ENCODE peak calls at places on chromosomes 5 and 9, in six cellular contexts. One of them, this sample, is unnamed.
A peak's percentile ranks its signal among the peaks of the same experiment; 100 is the strongest.

GRCh38 chr9:137382728-137383452 is 40.1 kb downstream of the EXD3 start:
- DNase-seq in testis: no peak
- DNase-seq in HCT116: no peak
- DNase-seq in PC-3: no peak
- DNase-seq in CD4-positive, alpha-beta memory T cell: no peak
- DNase-seq in MM.1S: no peak
- DNase-seq in this sample: peak; percentile 71

GRCh38 chr9:123027517-123027916 is 6.0 kb upstream of the GPR21 start:
- DNase-seq in MM.1S: no peak
- DNase-seq in PC-3: no peak
- DNase-seq in testis: no peak
- DNase-seq in HCT116: no peak
- DNase-seq in CD4-positive, alpha-beta memory T cell: no peak
- DNase-seq in this sample: no peak

GRCh38 chr9:114902773-114903589 is 27.4 kb downstream of the TNFSF8 start:
- DNase-seq in CD4-positive, alpha-beta memory T cell: peak; percentile 79
- DNase-seq in HCT116: no peak
- DNase-seq in testis: no peak
- DNase-seq in MM.1S: peak; percentile 82
- DNase-seq in PC-3: peak; percentile 39
- DNase-seq in this sample: no peak

GRCh38 chr5:11511878-11512277 is 392.4 kb downstream of the CTNND2 start:
- DNase-seq in MM.1S: no peak
- DNase-seq in CD4-positive, alpha-beta memory T cell: no peak
- DNase-seq in HCT116: no peak
- DNase-seq in testis: no peak
- DNase-seq in PC-3: no peak
- DNase-seq in this sample: no peak

GRCh38 chr5:169695025-169695625 is 58.0 kb downstream of the DOCK2 start:
- DNase-seq in CD4-positive, alpha-beta memory T cell: no peak
- DNase-seq in MM.1S: no peak
- DNase-seq in testis: no peak
- DNase-seq in PC-3: peak; percentile 28
- DNase-seq in HCT116: no peak
- DNase-seq in this sample: no peak

GRCh38 chr9:123679330-123679987 is 250.5 kb downstream of the DENND1A start:
- DNase-seq in CD4-positive, alpha-beta memory T cell: peak; percentile 4
- DNase-seq in MM.1S: peak; percentile 96
- DNase-seq in PC-3: no peak
- DNase-seq in testis: no peak
- DNase-seq in HCT116: no peak
- DNase-seq in this sample: no peak

GRCh38 chr5:178499352-178499751 is 90.8 kb downstream of the COL23A1 start:
- DNase-seq in MM.1S: no peak
- DNase-seq in CD4-positive, alpha-beta memory T cell: no peak
- DNase-seq in PC-3: no peak
- DNase-seq in testis: no peak
- DNase-seq in HCT116: no peak
- DNase-seq in this sample: no peak

GRCh38 chr9:70392189-70392588 is 22.3 kb downstream of the KLF9 start:
- DNase-seq in HCT116: no peak
- DNase-seq in testis: no peak
- DNase-seq in CD4-positive, alpha-beta memory T cell: no peak
- DNase-seq in MM.1S: no peak
- DNase-seq in PC-3: peak; percentile 13
- DNase-seq in this sample: no peak

GRCh38 chr9:111805841-111806241 is 11.1 kb upstream of the SHOC1 start:
- DNase-seq in PC-3: peak; percentile 88
- DNase-seq in MM.1S: no peak
- DNase-seq in HCT116: peak; percentile 10
- DNase-seq in CD4-positive, alpha-beta memory T cell: no peak
- DNase-seq in testis: no peak
- DNase-seq in this sample: no peak

GRCh38 chr5:83911367-83911919 is 190.8 kb upstream of the HAPLN1 start:
- DNase-seq in HCT116: no peak
- DNase-seq in CD4-positive, alpha-beta memory T cell: no peak
- DNase-seq in MM.1S: no peak
- DNase-seq in PC-3: no peak
- DNase-seq in testis: no peak
- DNase-seq in this sample: no peak

GRCh38 chr9:80648336-80648735 is 1041.0 kb downstream of the TLE1 start:
- DNase-seq in testis: no peak
- DNase-seq in MM.1S: no peak
- DNase-seq in CD4-positive, alpha-beta memory T cell: no peak
- DNase-seq in HCT116: no peak
- DNase-seq in PC-3: peak; percentile 25
- DNase-seq in this sample: no peak

GRCh38 chr5:172608773-172609172 is 32.3 kb upstream of the NEURL1B start:
- DNase-seq in MM.1S: no peak
- DNase-seq in testis: no peak
- DNase-seq in PC-3: no peak
- DNase-seq in HCT116: no peak
- DNase-seq in CD4-positive, alpha-beta memory T cell: no peak
- DNase-seq in this sample: no peak

GRCh38 chr5:176819476-176819875 is 9.1 kb downstream of the UNC5A start:
- DNase-seq in MM.1S: no peak
- DNase-seq in PC-3: no peak
- DNase-seq in testis: no peak
- DNase-seq in CD4-positive, alpha-beta memory T cell: no peak
- DNase-seq in HCT116: no peak
- DNase-seq in this sample: no peak

GRCh38 chr5:153613143-153613542 is 122.7 kb downstream of the GRIA1 start:
- DNase-seq in PC-3: peak; percentile 54
- DNase-seq in HCT116: no peak
- DNase-seq in CD4-positive, alpha-beta memory T cell: no peak
- DNase-seq in testis: no peak
- DNase-seq in MM.1S: no peak
- DNase-seq in this sample: no peak

GRCh38 chr5:178186417-178186816 is 754 bp downstream of the GMCL2 start:
- DNase-seq in HCT116: no peak
- DNase-seq in MM.1S: no peak
- DNase-seq in testis: no peak
- DNase-seq in CD4-positive, alpha-beta memory T cell: no peak
- DNase-seq in PC-3: peak; percentile 76
- DNase-seq in this sample: no peak

GRCh38 chr5:158139161-158139560 is 280.2 kb upstream of the CLINT1 start:
- DNase-seq in testis: no peak
- DNase-seq in HCT116: no peak
- DNase-seq in PC-3: peak; percentile 67
- DNase-seq in CD4-positive, alpha-beta memory T cell: no peak
- DNase-seq in MM.1S: no peak
- DNase-seq in this sample: no peak

GRCh38 chr5:120512068-120512467 is 48.0 kb downstream of the PRR16 start:
- DNase-seq in testis: no peak
- DNase-seq in PC-3: no peak
- DNase-seq in HCT116: no peak
- DNase-seq in MM.1S: no peak
- DNase-seq in CD4-positive, alpha-beta memory T cell: no peak
- DNase-seq in this sample: no peak

GRCh38 chr5:120507826-120508463 is 43.8 kb downstream of the PRR16 start:
- DNase-seq in PC-3: no peak
- DNase-seq in MM.1S: no peak
- DNase-seq in CD4-positive, alpha-beta memory T cell: no peak
- DNase-seq in testis: no peak
- DNase-seq in HCT116: no peak
- DNase-seq in this sample: no peak

GRCh38 chr5:120510994-120511686 is 47.0 kb downstream of the PRR16 start:
- DNase-seq in MM.1S: no peak
- DNase-seq in PC-3: no peak
- DNase-seq in CD4-positive, alpha-beta memory T cell: no peak
- DNase-seq in testis: no peak
- DNase-seq in HCT116: no peak
- DNase-seq in this sample: no peak

GRCh38 chr5:120509056-120509455 is 45.0 kb downstream of the PRR16 start:
- DNase-seq in PC-3: no peak
- DNase-seq in CD4-positive, alpha-beta memory T cell: no peak
- DNase-seq in MM.1S: no peak
- DNase-seq in HCT116: no peak
- DNase-seq in testis: no peak
- DNase-seq in this sample: no peak

DNA sequence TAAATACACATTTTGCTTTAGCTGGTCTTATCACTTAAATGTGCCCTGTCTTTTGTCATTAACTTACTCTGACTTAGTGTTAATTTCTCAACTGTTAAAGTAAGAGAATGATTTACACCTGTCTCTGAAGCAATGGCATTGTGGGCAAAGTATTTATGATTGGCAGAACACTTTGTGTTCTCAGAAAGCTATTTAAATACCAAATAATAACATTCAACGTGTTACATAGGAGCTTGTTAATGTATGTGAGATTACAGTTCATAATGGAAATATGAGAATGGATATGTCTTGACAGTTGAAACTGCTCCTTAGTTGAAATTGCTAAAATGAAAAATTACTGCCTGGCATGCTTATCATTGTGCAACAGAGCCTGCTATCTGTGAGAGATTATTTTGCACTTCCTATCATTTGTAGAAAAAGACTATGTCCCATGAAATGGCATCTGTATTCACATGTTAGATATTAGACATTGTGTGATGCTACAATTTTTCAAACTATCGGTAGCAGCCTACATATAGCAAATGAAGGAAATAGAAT is 46.1 kb downstream of the PRR16 start:
- DNase-seq in CD4-positive, alpha-beta memory T cell: no peak
- DNase-seq in PC-3: no peak
- DNase-seq in HCT116: no peak
- DNase-seq in testis: no peak
- DNase-seq in MM.1S: no peak
- DNase-seq in this sample: no peak
- H3K27ac ChIP-seq in CD4-positive, alpha-beta memory T cell: no peak overlapping the region
- H3K27ac ChIP-seq in PC-3: no peak overlapping the region
- H3K27ac ChIP-seq in HCT116: no peak overlapping the region
- H3K27ac ChIP-seq in testis: no peak overlapping the region
- H3K27ac ChIP-seq in MM.1S: no peak overlapping the region
- H3K27ac ChIP-seq in this sample: no peak overlapping the region

DNA sequence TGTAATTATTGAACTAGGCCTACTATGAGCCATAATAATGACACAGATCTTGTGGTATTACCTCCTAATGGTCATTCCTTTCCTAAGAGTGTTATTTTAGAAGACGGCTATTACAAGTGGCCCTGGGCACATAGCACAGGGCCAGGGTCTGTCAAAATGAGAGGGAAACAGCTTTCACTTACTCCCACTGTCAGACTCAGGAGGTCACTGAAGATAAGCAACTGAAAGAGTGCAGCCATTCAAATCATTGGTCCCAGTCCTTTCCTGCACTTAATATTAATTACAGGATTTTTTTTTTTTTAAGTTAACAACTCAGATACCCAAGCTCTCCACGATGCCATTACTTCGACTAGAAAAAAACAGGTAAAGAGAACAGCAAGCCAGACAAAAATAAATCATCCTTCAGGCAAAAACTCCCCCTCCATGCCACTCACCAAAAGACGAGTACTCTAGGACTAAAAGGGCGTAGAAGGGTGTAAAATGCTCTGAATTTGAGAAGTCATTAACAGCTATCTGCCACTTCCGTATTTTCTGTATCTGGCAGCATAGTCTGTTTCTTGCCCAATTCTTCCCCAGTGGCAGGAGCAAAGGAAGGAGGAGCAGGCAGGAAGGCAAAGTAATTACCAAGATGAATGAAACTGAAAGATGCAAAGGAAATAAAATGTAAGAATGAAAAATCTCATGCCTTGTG is 87.4 kb downstream of the ZNF608 start:
- DNase-seq in MM.1S: no peak
- DNase-seq in PC-3: no peak
- DNase-seq in testis: no peak
- DNase-seq in HCT116: no peak
- DNase-seq in CD4-positive, alpha-beta memory T cell: no peak
- DNase-seq in this sample: no peak
- H3K4me1 ChIP-seq in MM.1S: no peaks in the 10 kb centered on the region
- H3K4me1 ChIP-seq in PC-3: peaks cover 45% of the 10 kb centered on the region
- H3K4me1 ChIP-seq in testis: peaks cover 33% of the 10 kb centered on the region
- H3K4me1 ChIP-seq in HCT116: peaks cover 84% of the 10 kb centered on the region
- H3K4me1 ChIP-seq in CD4-positive, alpha-beta memory T cell: no peaks in the 10 kb centered on the region
- H3K4me1 ChIP-seq in this sample: no peaks in the 10 kb centered on the region

GRCh38 chr5:181170996-181171395 is 23.6 kb downstream of the OR2V2 start:
- DNase-seq in PC-3: no peak
- DNase-seq in testis: no peak
- DNase-seq in CD4-positive, alpha-beta memory T cell: no peak
- DNase-seq in HCT116: no peak
- DNase-seq in MM.1S: no peak
- DNase-seq in this sample: no peak
- H3K27me3 ChIP-seq in PC-3: no peaks in the 10 kb centered on the region
- H3K27me3 ChIP-seq in testis: no peaks in the 10 kb centered on the region
- H3K27me3 ChIP-seq in CD4-positive, alpha-beta memory T cell: peaks cover 59% of the 10 kb centered on the region
- H3K27me3 ChIP-seq in HCT116: no peaks in the 10 kb centered on the region
- H3K27me3 ChIP-seq in MM.1S: peaks cover 38% of the 10 kb centered on the region
- H3K27me3 ChIP-seq in this sample: no peaks in the 10 kb centered on the region

GRCh38 chr5:141609044-141609443 is 9.8 kb downstream of the DIAPH1 start:
- DNase-seq in PC-3: no peak
- DNase-seq in testis: no peak
- DNase-seq in MM.1S: no peak
- DNase-seq in CD4-positive, alpha-beta memory T cell: no peak
- DNase-seq in HCT116: no peak
- DNase-seq in this sample: no peak
- H3K27ac ChIP-seq in PC-3: no peak overlapping the region
- H3K27ac ChIP-seq in testis: no peak overlapping the region
- H3K27ac ChIP-seq in MM.1S: no peak overlapping the region
- H3K27ac ChIP-seq in CD4-positive, alpha-beta memory T cell: peak overlapping the region; percentile 72
- H3K27ac ChIP-seq in HCT116: no peak overlapping the region
- H3K27ac ChIP-seq in this sample: no peak overlapping the region

GRCh38 chr9:134434896-134435506 is 108.7 kb downstream of the RXRA start:
- DNase-seq in testis: peak; percentile 97
- DNase-seq in PC-3: peak; percentile 59
- DNase-seq in CD4-positive, alpha-beta memory T cell: no peak
- DNase-seq in MM.1S: no peak
- DNase-seq in HCT116: no peak
- DNase-seq in this sample: peak; percentile 98
- H3K4me1 ChIP-seq in testis: peaks cover 58% of the 10 kb centered on the region
- H3K4me1 ChIP-seq in PC-3: no peaks in the 10 kb centered on the region
- H3K4me1 ChIP-seq in CD4-positive, alpha-beta memory T cell: no peaks in the 10 kb centered on the region
- H3K4me1 ChIP-seq in MM.1S: no peaks in the 10 kb centered on the region
- H3K4me1 ChIP-seq in HCT116: peaks cover 6% of the 10 kb centered on the region
- H3K4me1 ChIP-seq in this sample: no peaks in the 10 kb centered on the region

GRCh38 chr9:93955356-93956182 is 414 bp upstream of the BARX1 start:
- DNase-seq in testis: no peak
- DNase-seq in PC-3: no peak
- DNase-seq in CD4-positive, alpha-beta memory T cell: peak; percentile 41
- DNase-seq in HCT116: no peak
- DNase-seq in MM.1S: no peak
- DNase-seq in this sample: peak; percentile 78

GRCh38 chr9:93958121-93958874 is 3.1 kb upstream of the BARX1 start:
- DNase-seq in HCT116: no peak
- DNase-seq in MM.1S: no peak
- DNase-seq in testis: no peak
- DNase-seq in PC-3: no peak
- DNase-seq in CD4-positive, alpha-beta memory T cell: no peak
- DNase-seq in this sample: peak; percentile 74

GRCh38 chr9:93953492-93954435 is 1.4 kb downstream of the BARX1 start:
- DNase-seq in HCT116: no peak
- DNase-seq in CD4-positive, alpha-beta memory T cell: no peak
- DNase-seq in PC-3: no peak
- DNase-seq in testis: no peak
- DNase-seq in MM.1S: no peak
- DNase-seq in this sample: peak; percentile 72

GRCh38 chr9:93954436-93955355 is at the start of gene BARX1:
- DNase-seq in MM.1S: no peak
- DNase-seq in testis: no peak
- DNase-seq in CD4-positive, alpha-beta memory T cell: no peak
- DNase-seq in HCT116: no peak
- DNase-seq in PC-3: no peak
- DNase-seq in this sample: no peak

GRCh38 chr9:93956183-93956784 is 1.1 kb upstream of the BARX1 start:
- DNase-seq in HCT116: no peak
- DNase-seq in PC-3: no peak
- DNase-seq in testis: no peak
- DNase-seq in CD4-positive, alpha-beta memory T cell: no peak
- DNase-seq in MM.1S: no peak
- DNase-seq in this sample: no peak
- H3K27me3 ChIP-seq in HCT116: no peaks in the 10 kb centered on the region
- H3K27me3 ChIP-seq in PC-3: peaks cover 11% of the 10 kb centered on the region
- H3K27me3 ChIP-seq in testis: peaks cover 4% of the 10 kb centered on the region
- H3K27me3 ChIP-seq in CD4-positive, alpha-beta memory T cell: peaks cover 64% of the 10 kb centered on the region
- H3K27me3 ChIP-seq in MM.1S: peaks cover 87% of the 10 kb centered on the region
- H3K27me3 ChIP-seq in this sample: no peaks in the 10 kb centered on the region